ENCODE peak calls at places on chromosome 14, in four cellular contexts. One of them, this sample, is unnamed.

GRCh38 chr14:103243764-103244737 is 90.0 kb upstream of the EIF5 start:
- DNase-seq in choroid plexus epithelial cell: no peak
- DNase-seq in fibroblast of pulmonary artery: peak; percentile 16
- DNase-seq in A673: no peak
- DNase-seq in this sample: peak; percentile 73

GRCh38 chr14:61934385-61934784 is 172.2 kb downstream of the SNAPC1 start:
- DNase-seq in choroid plexus epithelial cell: peak; percentile 71
- DNase-seq in fibroblast of pulmonary artery: peak; percentile 57
- DNase-seq in A673: no peak
- DNase-seq in this sample: peak; percentile 56

GRCh38 chr14:86087377-86087776 is 557.4 kb downstream of the FLRT2 start:
- DNase-seq in fibroblast of pulmonary artery: no peak
- DNase-seq in choroid plexus epithelial cell: no peak
- DNase-seq in A673: peak; percentile 5
- DNase-seq in this sample: no peak

GRCh38 chr14:100052819-100053218 is 12.4 kb upstream of the EVL start:
- DNase-seq in A673: no peak
- DNase-seq in fibroblast of pulmonary artery: no peak
- DNase-seq in choroid plexus epithelial cell: no peak
- DNase-seq in this sample: no peak

GRCh38 chr14:30681752-30682355 is 59.7 kb downstream of the SCFD1 start:
- DNase-seq in choroid plexus epithelial cell: peak; percentile 58
- DNase-seq in A673: peak; percentile 7
- DNase-seq in fibroblast of pulmonary artery: peak; percentile 29
- DNase-seq in this sample: peak; percentile 22

GRCh38 chr14:92135269-92135668 is 13.5 kb downstream of the CPSF2 start:
- DNase-seq in fibroblast of pulmonary artery: peak; percentile 69
- DNase-seq in choroid plexus epithelial cell: peak; percentile 77
- DNase-seq in A673: peak; percentile 26
- DNase-seq in this sample: peak; percentile 49

GRCh38 chr14:31166271-31166561 is 41.4 kb downstream of the HECTD1 start:
- DNase-seq in A673: no peak
- DNase-seq in choroid plexus epithelial cell: peak; percentile 27
- DNase-seq in fibroblast of pulmonary artery: peak; percentile 8
- DNase-seq in this sample: peak; percentile 37

GRCh38 chr14:30957813-30958370 is 67.6 kb upstream of the AP4S1 start:
- DNase-seq in fibroblast of pulmonary artery: no peak
- DNase-seq in choroid plexus epithelial cell: no peak
- DNase-seq in A673: no peak
- DNase-seq in this sample: no peak

GRCh38 chr14:103146141-103146709 is 23.0 kb downstream of the TNFAIP2 start:
- DNase-seq in A673: no peak
- DNase-seq in choroid plexus epithelial cell: no peak
- DNase-seq in fibroblast of pulmonary artery: no peak
- DNase-seq in this sample: no peak

GRCh38 chr14:70416322-70416716 is 571 bp downstream of the SYNJ2BP start:
- DNase-seq in choroid plexus epithelial cell: peak; percentile 14
- DNase-seq in fibroblast of pulmonary artery: peak; percentile 18
- DNase-seq in A673: peak; percentile 14
- DNase-seq in this sample: peak; percentile 5

GRCh38 chr14:60647081-60647836 is 2.0 kb downstream of the SIX1 start:
- DNase-seq in choroid plexus epithelial cell: peak; percentile 72
- DNase-seq in A673: peak; percentile 82
- DNase-seq in fibroblast of pulmonary artery: no peak
- DNase-seq in this sample: no peak

GRCh38 chr14:64649383-64649998 is 54.7 kb upstream of the PLEKHG3 start:
- DNase-seq in choroid plexus epithelial cell: peak; percentile 93
- DNase-seq in fibroblast of pulmonary artery: peak; percentile 73
- DNase-seq in A673: peak; percentile 85
- DNase-seq in this sample: peak; percentile 93

GRCh38 chr14:79256311-79256879 is 954.9 kb downstream of the DIO2 start:
- DNase-seq in fibroblast of pulmonary artery: no peak
- DNase-seq in choroid plexus epithelial cell: no peak
- DNase-seq in A673: no peak
- DNase-seq in this sample: no peak

GRCh38 chr14:101178184-101179072 is 274.9 kb upstream of the RTL1 start:
- DNase-seq in fibroblast of pulmonary artery: no peak
- DNase-seq in A673: no peak
- DNase-seq in choroid plexus epithelial cell: no peak
- DNase-seq in this sample: no peak

GRCh38 chr14:79514700-79515099 is 696.6 kb downstream of the DIO2 start:
- DNase-seq in A673: no peak
- DNase-seq in fibroblast of pulmonary artery: peak; percentile 33
- DNase-seq in choroid plexus epithelial cell: peak; percentile 92
- DNase-seq in this sample: peak; percentile 37

GRCh38 chr14:81455344-81455743 is 55.2 kb upstream of the STON2 start:
- DNase-seq in fibroblast of pulmonary artery: no peak
- DNase-seq in A673: peak; percentile 44
- DNase-seq in choroid plexus epithelial cell: no peak
- DNase-seq in this sample: no peak

GRCh38 chr14:94631050-94631449 is 18.9 kb downstream of the SERPINA3 start:
- DNase-seq in fibroblast of pulmonary artery: no peak
- DNase-seq in A673: no peak
- DNase-seq in choroid plexus epithelial cell: no peak
- DNase-seq in this sample: no peak

GRCh38 chr14:49880267-49881064 is 12.4 kb upstream of the ARF6 start:
- DNase-seq in fibroblast of pulmonary artery: no peak
- DNase-seq in A673: peak; percentile 73
- DNase-seq in choroid plexus epithelial cell: peak; percentile 70
- DNase-seq in this sample: peak; percentile 81

GRCh38 chr14:74710477-74710876 is 2.4 kb downstream of the AREL1 start:
- DNase-seq in fibroblast of pulmonary artery: no peak
- DNase-seq in A673: no peak
- DNase-seq in choroid plexus epithelial cell: no peak
- DNase-seq in this sample: no peak

GRCh38 chr14:100239200-100239839 is 376 bp downstream of the YY1 start:
- DNase-seq in choroid plexus epithelial cell: peak; percentile 11
- DNase-seq in fibroblast of pulmonary artery: no peak
- DNase-seq in A673: no peak
- DNase-seq in this sample: no peak

GRCh38 chr14:88551094-88551870 is 3.5 kb downstream of the PTPN21 start:
- DNase-seq in A673: peak; percentile 93
- DNase-seq in fibroblast of pulmonary artery: peak; percentile 90
- DNase-seq in choroid plexus epithelial cell: peak; percentile 91
- DNase-seq in this sample: peak; percentile 90

GRCh38 chr14:103372552-103373304 is 12.5 kb upstream of the MARK3 start:
- DNase-seq in choroid plexus epithelial cell: peak; percentile 86
- DNase-seq in A673: no peak
- DNase-seq in fibroblast of pulmonary artery: peak; percentile 87
- DNase-seq in this sample: peak; percentile 80

DNA sequence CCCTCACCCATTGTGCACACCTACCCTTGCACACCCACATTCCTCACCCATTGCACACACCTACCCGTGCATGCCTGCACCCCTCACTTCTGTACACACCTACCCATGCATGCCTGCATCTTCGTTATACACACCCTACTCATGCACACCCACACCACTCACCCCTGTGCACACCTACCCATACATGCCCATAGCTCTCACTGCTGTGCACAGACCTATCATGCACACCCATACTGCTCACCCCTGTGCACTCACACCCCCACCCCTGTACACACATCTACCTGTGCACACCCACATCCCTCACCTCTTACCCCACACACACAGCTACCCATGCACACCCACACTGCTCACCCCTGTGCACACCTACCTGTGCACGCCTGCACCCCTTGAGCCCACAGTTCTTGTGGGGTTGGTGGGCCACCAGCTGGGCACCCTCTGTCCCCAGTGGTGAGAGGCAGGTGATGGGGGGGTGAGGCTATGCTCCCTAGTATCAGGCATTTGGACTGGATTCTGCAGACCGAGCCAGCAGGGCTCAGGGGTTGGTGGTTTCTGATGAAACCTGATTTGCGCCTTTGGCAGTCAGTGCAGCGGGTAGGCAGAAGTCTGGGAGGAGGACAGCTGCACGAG is 15.6 kb downstream of the CEP170B start:
- DNase-seq in choroid plexus epithelial cell: no peak
- DNase-seq in A673: no peak
- DNase-seq in fibroblast of pulmonary artery: no peak
- DNase-seq in this sample: no peak
- H3K4me3 ChIP-seq in choroid plexus epithelial cell: no peak overlapping the region
- H3K4me3 ChIP-seq in A673: no peak overlapping the region
- H3K4me3 ChIP-seq in fibroblast of pulmonary artery: no peak overlapping the region
- H3K4me3 ChIP-seq in this sample: no peak overlapping the region

DNA sequence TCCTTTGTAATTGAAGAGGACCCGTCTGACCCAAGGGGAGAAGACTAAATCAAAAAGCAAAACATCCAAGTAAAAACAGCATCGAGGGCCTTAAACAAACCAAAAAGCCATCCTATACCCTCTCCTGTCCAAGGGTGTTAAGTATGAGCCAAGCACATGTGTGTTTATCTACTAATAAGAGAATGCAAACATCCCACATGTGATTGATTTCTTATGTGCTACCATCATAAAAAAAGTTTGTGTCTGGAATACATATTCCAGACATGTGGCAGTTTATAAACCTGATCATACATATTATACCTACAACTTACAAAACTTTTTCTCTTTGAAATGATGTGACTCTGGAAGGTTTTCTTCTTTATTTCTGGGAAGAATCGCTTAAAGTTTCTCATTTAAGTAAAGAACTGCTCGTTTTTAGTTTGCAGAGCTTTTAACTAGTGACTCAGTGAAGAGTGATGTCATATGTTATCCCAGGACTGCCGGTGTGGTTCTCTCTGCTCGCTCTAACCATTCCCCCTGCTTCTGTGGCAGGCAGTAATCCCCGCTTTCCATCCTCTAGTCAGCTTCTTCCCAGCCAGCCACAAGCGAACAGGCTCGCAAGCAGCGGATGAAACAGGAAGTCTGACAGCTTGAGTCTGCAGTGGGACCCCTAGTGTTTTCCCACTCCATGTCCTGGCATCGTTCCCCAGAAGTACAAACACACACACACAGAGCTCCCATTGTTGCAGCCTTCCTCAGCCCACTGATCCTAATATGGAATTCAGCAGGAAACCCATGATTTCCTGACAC is 431 bp upstream of the RHOJ start:
- DNase-seq in fibroblast of pulmonary artery: peak; percentile 100
- DNase-seq in A673: peak; percentile 95
- DNase-seq in choroid plexus epithelial cell: peak; percentile 94
- DNase-seq in this sample: peak; percentile 81
- TF ChIP-seq CTCF in fibroblast of pulmonary artery: peak; percentile 36
- TF ChIP-seq CTCF in A673: peak; percentile 45
- TF ChIP-seq CTCF in choroid plexus epithelial cell: peak; percentile 44
- TF ChIP-seq CTCF in this sample: peak; percentile 17

GRCh38 chr14:51657762-51658161 is 6.1 kb downstream of the FRMD6 start:
- DNase-seq in choroid plexus epithelial cell: no peak
- DNase-seq in A673: no peak
- DNase-seq in fibroblast of pulmonary artery: no peak
- DNase-seq in this sample: no peak
- H3K4me3 ChIP-seq in choroid plexus epithelial cell: no peak overlapping the region
- H3K4me3 ChIP-seq in A673: no peak overlapping the region
- H3K4me3 ChIP-seq in fibroblast of pulmonary artery: no peak overlapping the region
- H3K4me3 ChIP-seq in this sample: peak overlapping the region; percentile 98

GRCh38 chr14:38941485-38941884 is 161.6 kb downstream of the SEC23A start:
- DNase-seq in A673: no peak
- DNase-seq in fibroblast of pulmonary artery: no peak
- DNase-seq in choroid plexus epithelial cell: peak; percentile 17
- DNase-seq in this sample: no peak
- TF ChIP-seq CTCF in A673: no peak
- TF ChIP-seq CTCF in fibroblast of pulmonary artery: no peak
- TF ChIP-seq CTCF in choroid plexus epithelial cell: peak; percentile 33
- TF ChIP-seq CTCF in this sample: peak; percentile 15

GRCh38 chr14:76870146-76870545 is 43.9 kb downstream of the LRRC74A start:
- DNase-seq in choroid plexus epithelial cell: no peak
- DNase-seq in A673: no peak
- DNase-seq in fibroblast of pulmonary artery: no peak
- DNase-seq in this sample: no peak

GRCh38 chr14:76874734-76875133 is 48.5 kb downstream of the LRRC74A start:
- DNase-seq in fibroblast of pulmonary artery: no peak
- DNase-seq in A673: no peak
- DNase-seq in choroid plexus epithelial cell: no peak
- DNase-seq in this sample: no peak

GRCh38 chr14:76868453-76869170 is 42.4 kb downstream of the LRRC74A start:
- DNase-seq in choroid plexus epithelial cell: no peak
- DNase-seq in A673: no peak
- DNase-seq in fibroblast of pulmonary artery: no peak
- DNase-seq in this sample: no peak

GRCh38 chr14:76876076-76876475 is 49.9 kb downstream of the LRRC74A start:
- DNase-seq in A673: peak; percentile 83
- DNase-seq in choroid plexus epithelial cell: peak; percentile 87
- DNase-seq in fibroblast of pulmonary artery: peak; percentile 83
- DNase-seq in this sample: peak; percentile 75

DNA sequence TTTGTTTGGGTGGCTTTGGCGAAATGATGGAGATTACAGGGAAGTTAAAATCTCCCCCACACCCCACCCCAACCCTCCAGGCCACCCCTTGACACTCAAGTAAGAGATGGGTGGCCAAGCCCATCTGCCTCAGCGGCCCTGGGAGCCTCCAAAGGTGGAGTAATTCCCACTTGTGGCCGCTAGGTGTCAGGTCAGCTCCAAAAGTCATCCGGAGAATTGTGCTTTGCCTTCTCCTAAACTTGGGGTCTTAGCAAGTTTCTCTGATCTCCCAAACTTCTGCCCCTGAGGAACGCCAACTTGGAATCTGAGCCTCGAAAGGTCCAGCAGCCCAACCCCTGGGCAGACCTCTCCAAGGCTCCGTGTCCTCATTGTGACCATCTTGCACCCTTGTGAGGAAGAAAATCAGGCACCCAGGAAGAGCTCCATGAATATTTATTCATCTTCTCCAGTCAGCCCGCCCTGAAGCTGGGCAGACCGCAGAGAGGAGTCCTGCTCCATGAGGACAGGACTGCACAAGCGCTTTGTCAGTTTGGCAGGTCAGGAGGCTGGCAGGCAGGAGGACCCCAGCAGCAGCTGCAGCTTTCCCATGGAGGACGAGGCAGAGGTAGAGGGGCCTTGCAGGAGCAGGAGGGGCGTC is 46.7 kb downstream of the LRRC74A start:
- DNase-seq in fibroblast of pulmonary artery: peak; percentile 60
- DNase-seq in A673: peak; percentile 73
- DNase-seq in choroid plexus epithelial cell: peak; percentile 60
- DNase-seq in this sample: peak; percentile 40
- H3K4me3 ChIP-seq in fibroblast of pulmonary artery: no peak overlapping the region
- H3K4me3 ChIP-seq in A673: no peak overlapping the region
- H3K4me3 ChIP-seq in choroid plexus epithelial cell: no peak overlapping the region
- H3K4me3 ChIP-seq in this sample: no peak overlapping the region

GRCh38 chr14:22598099-22598895 is at the start of gene ABHD4:
- DNase-seq in fibroblast of pulmonary artery: peak; percentile 64
- DNase-seq in A673: peak; percentile 57
- DNase-seq in choroid plexus epithelial cell: peak; percentile 76
- DNase-seq in this sample: peak; percentile 72

GRCh38 chr14:22600027-22600426 is 1.9 kb downstream of the ABHD4 start:
- DNase-seq in A673: no peak
- DNase-seq in choroid plexus epithelial cell: no peak
- DNase-seq in fibroblast of pulmonary artery: no peak
- DNase-seq in this sample: no peak

GRCh38 chr14:22599349-22599748 is 1.2 kb downstream of the ABHD4 start:
- DNase-seq in fibroblast of pulmonary artery: no peak
- DNase-seq in choroid plexus epithelial cell: no peak
- DNase-seq in A673: no peak
- DNase-seq in this sample: no peak

GRCh38 chr14:22597771-22598098 is 365 bp upstream of the ABHD4 start:
- DNase-seq in choroid plexus epithelial cell: peak; percentile 28
- DNase-seq in A673: no peak
- DNase-seq in fibroblast of pulmonary artery: no peak
- DNase-seq in this sample: peak; percentile 32

GRCh38 chr14:22598896-22599244 is 770 bp downstream of the ABHD4 start:
- DNase-seq in choroid plexus epithelial cell: peak; percentile 78
- DNase-seq in fibroblast of pulmonary artery: peak; percentile 61
- DNase-seq in A673: peak; percentile 41
- DNase-seq in this sample: peak; percentile 74
- TF ChIP-seq CTCF in choroid plexus epithelial cell: peak; percentile 47
- TF ChIP-seq CTCF in fibroblast of pulmonary artery: peak; percentile 42
- TF ChIP-seq CTCF in A673: peak; percentile 32
- TF ChIP-seq CTCF in this sample: peak; percentile 41